ENCODE peak calls at places on chromosome 18, in four cellular contexts. One of them, this sample, is unnamed.

GRCh38 chr18:27057459-27058302 is 127.4 kb downstream of the CHST9 start:
- DNase-seq in HepG2: peak; percentile 65
- DNase-seq in GM12878: no peak
- DNase-seq in K562: no peak
- DNase-seq in this sample: no peak

GRCh38 chr18:24659837-24660720 is 199.6 kb downstream of the HRH4 start:
- DNase-seq in HepG2: no peak
- DNase-seq in GM12878: no peak
- DNase-seq in K562: no peak
- DNase-seq in this sample: no peak

GRCh38 chr18:46054956-46055831 is 16.9 kb downstream of the PSTPIP2 start:
- DNase-seq in HepG2: no peak
- DNase-seq in GM12878: no peak
- DNase-seq in K562: no peak
- DNase-seq in this sample: no peak

GRCh38 chr18:6885992-6886823 is 156.7 kb downstream of the ARHGAP28 start:
- DNase-seq in HepG2: peak; percentile 35
- DNase-seq in GM12878: no peak
- DNase-seq in K562: peak; percentile 62
- DNase-seq in this sample: peak; percentile 37

GRCh38 chr18:80009661-80010550 is 21.5 kb upstream of the TXNL4A start:
- DNase-seq in HepG2: no peak
- DNase-seq in GM12878: no peak
- DNase-seq in K562: no peak
- DNase-seq in this sample: no peak

GRCh38 chr18:74493689-74494088 is 2.5 kb upstream of the CNDP2 start:
- DNase-seq in HepG2: peak; percentile 68
- DNase-seq in GM12878: no peak
- DNase-seq in K562: no peak
- DNase-seq in this sample: peak; percentile 35

GRCh38 chr18:63162271-63163014 is 157.1 kb downstream of the BCL2 start:
- DNase-seq in HepG2: no peak
- DNase-seq in GM12878: peak; percentile 80
- DNase-seq in K562: no peak
- DNase-seq in this sample: no peak

GRCh38 chr18:48859311-48860275 is 91.2 kb downstream of the SMAD7 start:
- DNase-seq in HepG2: no peak
- DNase-seq in GM12878: no peak
- DNase-seq in K562: no peak
- DNase-seq in this sample: peak; percentile 49

GRCh38 chr18:67425724-67426123 is 90.8 kb downstream of the DSEL start:
- DNase-seq in HepG2: no peak
- DNase-seq in GM12878: no peak
- DNase-seq in K562: no peak
- DNase-seq in this sample: no peak

GRCh38 chr18:58103339-58103930 is 59.4 kb downstream of the NEDD4L start:
- DNase-seq in HepG2: no peak
- DNase-seq in GM12878: no peak
- DNase-seq in K562: peak; percentile 19
- DNase-seq in this sample: no peak

GRCh38 chr18:44786697-44787096 is 106.0 kb downstream of the SETBP1 start:
- DNase-seq in HepG2: no peak
- DNase-seq in GM12878: no peak
- DNase-seq in K562: no peak
- DNase-seq in this sample: no peak

GRCh38 chr18:79203017-79203605 is 133.9 kb downstream of the ATP9B start:
- DNase-seq in HepG2: no peak
- DNase-seq in GM12878: no peak
- DNase-seq in K562: no peak
- DNase-seq in this sample: no peak

GRCh38 chr18:79902075-79902474 is 49.4 kb downstream of the SLC66A2 start:
- DNase-seq in HepG2: no peak
- DNase-seq in GM12878: no peak
- DNase-seq in K562: no peak
- DNase-seq in this sample: no peak

GRCh38 chr18:31268985-31269406 is 49.0 kb upstream of the DSG1 start:
- DNase-seq in HepG2: no peak
- DNase-seq in GM12878: peak; percentile 51
- DNase-seq in K562: no peak
- DNase-seq in this sample: no peak

GRCh38 chr18:31197676-31198075 is 35.0 kb upstream of the DSC1 start:
- DNase-seq in HepG2: no peak
- DNase-seq in GM12878: no peak
- DNase-seq in K562: no peak
- DNase-seq in this sample: no peak

GRCh38 chr18:29874519-29875098 is 1167.9 kb downstream of the DSC3 start:
- DNase-seq in HepG2: peak; percentile 52
- DNase-seq in GM12878: no peak
- DNase-seq in K562: peak; percentile 20
- DNase-seq in this sample: peak; percentile 14

GRCh38 chr18:37717098-37717497 is 151.5 kb upstream of the CELF4 start:
- DNase-seq in HepG2: no peak
- DNase-seq in GM12878: no peak
- DNase-seq in K562: no peak
- DNase-seq in this sample: no peak

GRCh38 chr18:34661464-34662087 is 48.5 kb upstream of the DTNA start:
- DNase-seq in HepG2: peak; percentile 48
- DNase-seq in GM12878: no peak
- DNase-seq in K562: peak; percentile 63
- DNase-seq in this sample: no peak

GRCh38 chr18:12276736-12277554 is 22.8 kb downstream of the CIDEA start:
- DNase-seq in HepG2: no peak
- DNase-seq in GM12878: no peak
- DNase-seq in K562: no peak
- DNase-seq in this sample: no peak

GRCh38 chr18:7116832-7117389 is 686 bp downstream of the LAMA1 start:
- DNase-seq in HepG2: no peak
- DNase-seq in GM12878: no peak
- DNase-seq in K562: no peak
- DNase-seq in this sample: peak; percentile 60

GRCh38 chr18:60508108-60508507 is 135.5 kb upstream of the MC4R start:
- DNase-seq in HepG2: no peak
- DNase-seq in GM12878: no peak
- DNase-seq in K562: no peak
- DNase-seq in this sample: no peak

GRCh38 chr18:23887493-23887892 is 127.1 kb upstream of the TTC39C start:
- DNase-seq in HepG2: no peak
- DNase-seq in GM12878: no peak
- DNase-seq in K562: no peak
- DNase-seq in this sample: no peak

GRCh38 chr18:56977284-56977683 is 169.6 kb upstream of the BOD1L2 start:
- DNase-seq in HepG2: no peak
- DNase-seq in GM12878: no peak
- DNase-seq in K562: no peak
- DNase-seq in this sample: no peak

GRCh38 chr18:61893304-61893970 is 630 bp upstream of the RNF152 start:
- DNase-seq in HepG2: no peak
- DNase-seq in GM12878: no peak
- DNase-seq in K562: peak; percentile 40
- DNase-seq in this sample: peak; percentile 48

GRCh38 chr18:46148810-46149209 is 44.6 kb downstream of the HAUS1 start:
- DNase-seq in HepG2: peak; percentile 59
- DNase-seq in GM12878: no peak
- DNase-seq in K562: peak; percentile 49
- DNase-seq in this sample: peak; percentile 66

GRCh38 chr18:50847192-50847591 is 27.4 kb upstream of the MRO start:
- DNase-seq in HepG2: no peak
- DNase-seq in GM12878: no peak
- DNase-seq in K562: no peak
- DNase-seq in this sample: no peak

GRCh38 chr18:23281626-23282436 is 146.5 kb downstream of the CABLES1 start:
- DNase-seq in HepG2: no peak
- DNase-seq in GM12878: no peak
- DNase-seq in K562: no peak
- DNase-seq in this sample: no peak

GRCh38 chr18:47928466-47928865 is 2.0 kb downstream of the SMAD2 start:
- DNase-seq in HepG2: no peak
- DNase-seq in GM12878: no peak
- DNase-seq in K562: no peak
- DNase-seq in this sample: no peak

GRCh38 chr18:65761636-65762310 is 11.0 kb downstream of the CDH7 start:
- DNase-seq in HepG2: no peak
- DNase-seq in GM12878: no peak
- DNase-seq in K562: no peak
- DNase-seq in this sample: no peak

GRCh38 chr18:62617793-62618591 is 95.2 kb downstream of the ZCCHC2 start:
- DNase-seq in HepG2: peak; percentile 32
- DNase-seq in GM12878: no peak
- DNase-seq in K562: no peak
- DNase-seq in this sample: no peak

GRCh38 chr18:74353169-74353775 is 37.6 kb downstream of the C18orf63 start:
- DNase-seq in HepG2: peak; percentile 63
- DNase-seq in GM12878: peak; percentile 24
- DNase-seq in K562: no peak
- DNase-seq in this sample: peak; percentile 53

DNA sequence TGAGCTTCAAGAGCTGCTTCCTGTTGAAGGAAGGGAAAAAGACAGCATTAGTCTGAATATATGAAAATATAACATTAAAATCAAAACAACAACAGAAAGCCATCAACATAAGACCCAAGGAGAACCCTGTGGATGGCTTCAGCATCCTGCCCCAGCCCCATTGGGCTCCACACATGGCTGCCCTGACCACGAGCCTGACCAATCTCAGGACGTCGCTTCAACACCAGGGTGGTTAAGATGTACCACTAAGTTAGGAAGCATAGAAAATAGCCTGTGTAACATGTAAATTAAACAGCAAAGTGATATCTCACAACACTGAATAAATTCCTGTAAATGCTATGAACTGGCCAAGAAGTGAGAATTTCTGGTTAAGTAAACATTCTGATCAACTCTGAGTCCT is 77.2 kb upstream of the CD226 start:
- DNase-seq in HepG2: no peak
- DNase-seq in GM12878: no peak
- DNase-seq in K562: no peak
- DNase-seq in this sample: no peak
- TF ChIP-seq ETV6 in HepG2: no peak
- TF ChIP-seq ETV6 in GM12878: no peak
- TF ChIP-seq ETV6 in K562: no peak
- TF ChIP-seq ETV6 in this sample: no peak

GRCh38 chr18:2534906-2535305 is 36.4 kb downstream of the METTL4 start:
- DNase-seq in HepG2: no peak
- DNase-seq in GM12878: no peak
- DNase-seq in K562: no peak
- DNase-seq in this sample: no peak

GRCh38 chr18:2536063-2536462 is 35.2 kb downstream of the METTL4 start:
- DNase-seq in HepG2: no peak
- DNase-seq in GM12878: no peak
- DNase-seq in K562: no peak
- DNase-seq in this sample: no peak

GRCh38 chr18:2537281-2537680 is 34.0 kb downstream of the METTL4 start:
- DNase-seq in HepG2: no peak
- DNase-seq in GM12878: no peak
- DNase-seq in K562: no peak
- DNase-seq in this sample: no peak

GRCh38 chr18:2536493-2536892 is 34.8 kb downstream of the METTL4 start:
- DNase-seq in HepG2: no peak
- DNase-seq in GM12878: no peak
- DNase-seq in K562: no peak
- DNase-seq in this sample: no peak

GRCh38 chr18:2535419-2535910 is 35.8 kb downstream of the METTL4 start:
- DNase-seq in HepG2: no peak
- DNase-seq in GM12878: no peak
- DNase-seq in K562: no peak
- DNase-seq in this sample: no peak
- TF ChIP-seq ETV6 in HepG2: no peak
- TF ChIP-seq ETV6 in GM12878: no peak
- TF ChIP-seq ETV6 in K562: no peak
- TF ChIP-seq ETV6 in this sample: no peak

GRCh38 chr18:77160515-77160914 is 27.9 kb upstream of the MBP start:
- DNase-seq in HepG2: no peak
- DNase-seq in GM12878: no peak
- DNase-seq in K562: no peak
- DNase-seq in this sample: no peak
- TF ChIP-seq ETV6 in HepG2: no peak
- TF ChIP-seq ETV6 in GM12878: no peak
- TF ChIP-seq ETV6 in K562: no peak
- TF ChIP-seq ETV6 in this sample: no peak

DNA sequence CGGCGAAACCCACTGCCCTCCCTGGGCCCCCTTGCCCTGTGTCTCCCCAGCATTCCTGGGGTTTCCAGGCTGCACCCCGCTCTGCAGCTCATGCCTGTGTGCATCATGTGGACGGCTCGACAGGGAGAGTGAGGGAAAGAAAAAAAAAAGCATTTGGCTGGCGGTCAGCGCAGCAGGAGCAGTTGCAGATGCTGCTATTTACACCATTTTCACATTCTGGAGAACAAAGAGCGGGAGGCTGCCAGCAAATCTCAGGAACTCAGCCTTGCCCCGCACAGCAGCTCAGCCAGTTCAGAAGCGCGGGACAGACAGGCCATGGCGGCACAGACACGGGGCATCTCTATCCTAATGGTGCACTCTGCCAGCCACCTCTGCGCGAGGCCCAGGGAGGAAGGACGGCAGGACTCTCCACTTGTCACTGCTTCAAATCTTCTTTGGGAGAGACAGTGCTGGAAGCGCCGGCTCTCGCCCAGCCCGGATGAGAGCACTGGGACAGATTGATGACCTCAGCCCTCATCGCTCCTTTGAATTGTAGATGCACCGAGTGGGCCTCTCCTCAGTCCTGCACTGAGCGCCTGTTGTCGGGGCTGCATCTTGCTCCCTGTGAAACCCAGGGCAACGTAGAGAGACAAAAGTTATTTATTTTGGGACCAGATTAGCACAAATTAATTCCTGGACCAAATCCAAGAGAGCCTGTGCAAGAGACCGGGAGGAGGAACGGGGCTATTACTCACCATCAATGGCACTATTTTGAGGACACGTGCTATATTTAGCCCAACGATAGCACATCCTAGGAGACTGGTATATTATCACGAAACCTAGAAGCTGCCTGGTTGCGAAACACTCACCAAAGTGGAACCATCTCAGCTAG is 211.3 kb upstream of the SMIM21 start:
- DNase-seq in HepG2: no peak
- DNase-seq in GM12878: no peak
- DNase-seq in K562: no peak
- DNase-seq in this sample: no peak
- TF ChIP-seq ETV6 in HepG2: no peak
- TF ChIP-seq ETV6 in GM12878: no peak
- TF ChIP-seq ETV6 in K562: no peak
- TF ChIP-seq ETV6 in this sample: no peak

GRCh38 chr18:9574473-9575115 is 39.8 kb downstream of the PPP4R1 start:
- DNase-seq in HepG2: no peak
- DNase-seq in GM12878: no peak
- DNase-seq in K562: no peak
- DNase-seq in this sample: no peak

GRCh38 chr18:9571546-9571945 is 42.8 kb downstream of the PPP4R1 start:
- DNase-seq in HepG2: no peak
- DNase-seq in GM12878: no peak
- DNase-seq in K562: no peak
- DNase-seq in this sample: no peak

GRCh38 chr18:9568186-9568585 is 46.2 kb downstream of the PPP4R1 start:
- DNase-seq in HepG2: no peak
- DNase-seq in GM12878: no peak
- DNase-seq in K562: no peak
- DNase-seq in this sample: no peak

GRCh38 chr18:9569178-9569577 is 45.2 kb downstream of the PPP4R1 start:
- DNase-seq in HepG2: no peak
- DNase-seq in GM12878: no peak
- DNase-seq in K562: no peak
- DNase-seq in this sample: no peak

GRCh38 chr18:9570255-9570654 is 44.1 kb downstream of the PPP4R1 start:
- DNase-seq in HepG2: no peak
- DNase-seq in GM12878: no peak
- DNase-seq in K562: no peak
- DNase-seq in this sample: no peak
- TF ChIP-seq ETV6 in HepG2: no peak
- TF ChIP-seq ETV6 in GM12878: no peak
- TF ChIP-seq ETV6 in K562: no peak
- TF ChIP-seq ETV6 in this sample: no peak

This sample was measured in WTC11.